ENCODE peak calls at places on chromosomes 6 and 20, in six cellular contexts. Z is aorta, D is neural progenitor cell, R is psoas muscle, N is substantia nigra, M is spleen. V is an unnamed sample.

GRCh38 chr6:134175532-134176282 is 123.3 kb upstream of the SLC2A12 start:
- DNase-seq in Z (peak), D (peak), R (peak), N (peak), M (peak), V (no peak)

GRCh38 chr20:46031701-46032254 is 2.8 kb downstream of the SLC12A5 start:
- DNase-seq in Z (no peak), D (peak), R (no peak), N (peak), M (no peak), V (peak)

GRCh38 chr20:4972506-4973251 is 28.6 kb downstream of the SLC23A2 start:
- DNase-seq in Z (no peak), D (no peak), R (no peak), N (no peak), M (no peak), V (no peak)

GRCh38 chr6:14706378-14706929 is 539.4 kb upstream of the JARID2 start:
- DNase-seq in Z (peak), D (no peak), R (peak), N (peak), M (no peak), V (no peak)

GRCh38 chr20:34954905-34955231 is 738 bp downstream of the GSS start:
- DNase-seq in Z (no peak), D (no peak), R (peak), N (no peak), M (no peak), V (peak)

GRCh38 chr6:113411006-113411405 is 446.1 kb upstream of the MARCKS start:
- DNase-seq in Z (no peak), D (no peak), R (no peak), N (no peak), M (no peak), V (no peak)

GRCh38 chr6:107957165-107957908 is 671 bp downstream of the SEC63 start:
- DNase-seq in Z (peak), D (peak), R (peak), N (peak), M (peak), V (peak)

GRCh38 chr20:4154958-4155411 is 139.6 kb upstream of the RNF24 start:
- DNase-seq in Z (peak), D (no peak), R (no peak), N (no peak), M (peak), V (no peak)

GRCh38 chr6:135358907-135359459 is 138.6 kb downstream of the AHI1 start:
- DNase-seq in Z (no peak), D (no peak), R (no peak), N (no peak), M (no peak), V (no peak)

GRCh38 chr6:49030621-49031020 is 432.4 kb downstream of the MMUT start:
- DNase-seq in Z (no peak), D (no peak), R (no peak), N (no peak), M (no peak), V (no peak)

GRCh38 chr20:33667245-33668086 is 723 bp downstream of the ACTL10 start:
- DNase-seq in Z (peak), D (no peak), R (peak), N (peak), M (peak), V (no peak)

GRCh38 chr6:3258720-3259490 is at the start of gene PSMG4:
- DNase-seq in Z (peak), D (peak), R (peak), N (peak), M (peak), V (peak)

DNA sequence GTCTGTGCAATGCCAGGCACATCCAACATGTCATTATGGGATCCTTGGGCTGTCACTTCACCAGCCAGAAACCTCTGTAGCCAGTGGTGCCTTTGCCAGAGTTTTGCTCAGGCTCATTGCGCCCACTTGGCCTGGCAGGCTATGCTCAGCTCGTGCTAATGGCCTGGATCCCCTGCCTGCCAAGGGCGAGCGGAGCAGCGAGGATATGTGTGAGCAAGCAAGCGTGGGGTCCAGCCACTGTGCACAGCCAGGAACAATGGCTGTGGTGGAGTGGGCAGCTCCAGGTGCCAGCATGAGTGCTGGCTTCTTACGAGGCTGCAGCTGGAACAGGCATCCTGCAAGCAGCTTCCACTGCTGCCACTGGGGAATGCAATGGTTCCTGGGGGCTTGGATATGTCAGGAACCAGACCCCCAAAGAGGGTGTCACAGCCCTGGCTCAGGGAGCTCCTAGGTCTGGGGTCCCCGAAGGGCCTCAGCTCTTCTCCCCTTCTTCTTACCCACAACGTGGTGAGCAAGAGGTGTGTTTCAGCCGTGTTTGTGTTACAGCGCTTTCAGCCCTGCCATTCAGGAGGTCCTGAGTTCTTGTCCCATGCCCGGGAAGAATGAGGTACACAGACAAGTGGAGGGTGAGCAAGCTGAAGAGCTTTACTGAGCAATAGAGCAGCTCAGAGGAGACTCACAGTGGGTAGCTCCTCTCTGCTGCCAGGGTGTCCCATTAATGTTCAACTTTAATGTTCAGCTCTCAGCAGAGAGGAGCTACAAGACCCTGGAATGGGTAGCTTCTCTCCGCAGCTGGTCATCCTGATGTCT is 22.3 kb upstream of the TOP1 start:
- DNase-seq in Z (no peak), D (no peak), R (no peak), N (no peak), M (no peak), V (no peak)
- H3K27ac ChIP-seq in Z (no peak), D (no peak), R (no peak), N (no peak), M (peak), V (no peak)

GRCh38 chr6:127971945-127972391 is 71.1 kb upstream of the THEMIS start:
- DNase-seq in Z (no peak), D (no peak), R (no peak), N (no peak), M (no peak), V (no peak)
- H3K27ac ChIP-seq in Z (no peak), D (no peak), R (no peak), N (no peak), M (peak), V (no peak)

GRCh38 chr6:89411269-89412070 is 603 bp downstream of the RRAGD start:
- DNase-seq in Z (peak), D (peak), R (peak), N (peak), M (peak), V (peak)

GRCh38 chr6:89409461-89410035 is 2.5 kb downstream of the RRAGD start:
- DNase-seq in Z (no peak), D (no peak), R (no peak), N (no peak), M (no peak), V (no peak)

GRCh38 chr6:89412071-89413005 is at the start of gene RRAGD:
- DNase-seq in Z (peak), D (peak), R (peak), N (peak), M (peak), V (peak)

GRCh38 chr6:89411019-89411268 is 1.1 kb downstream of the RRAGD start:
- DNase-seq in Z (no peak), D (no peak), R (no peak), N (no peak), M (no peak), V (no peak)

GRCh38 chr6:89410231-89411018 is 1.6 kb downstream of the RRAGD start:
- DNase-seq in Z (no peak), D (peak), R (no peak), N (no peak), M (no peak), V (no peak)
- H3K27ac ChIP-seq in Z (no peak), D (no peak), R (peak), N (no peak), M (peak), V (no peak)

GRCh38 chr6:161829186-161829794 is 555.4 kb upstream of the AGPAT4 start:
- DNase-seq in Z (no peak), D (peak), R (no peak), N (peak), M (no peak), V (peak)

GRCh38 chr6:161828355-161828754 is 554.5 kb upstream of the AGPAT4 start:
- DNase-seq in Z (no peak), D (no peak), R (no peak), N (no peak), M (no peak), V (no peak)

GRCh38 chr6:161833099-161833860 is 559.4 kb upstream of the AGPAT4 start:
- DNase-seq in Z (no peak), D (no peak), R (no peak), N (no peak), M (no peak), V (no peak)

GRCh38 chr6:161832622-161833021 is 558.8 kb upstream of the AGPAT4 start:
- DNase-seq in Z (no peak), D (no peak), R (no peak), N (no peak), M (no peak), V (no peak)

GRCh38 chr6:161830866-161831600 is 557.2 kb upstream of the AGPAT4 start:
- DNase-seq in Z (no peak), D (no peak), R (no peak), N (no peak), M (no peak), V (no peak)
- H3K27ac ChIP-seq in Z (no peak), D (no peak), R (no peak), N (no peak), M (no peak), V (no peak)

GRCh38 chr6:159117031-159117430 is 52.2 kb upstream of the FNDC1 start:
- DNase-seq in Z (no peak), D (no peak), R (peak), N (no peak), M (no peak), V (no peak)
- H3K27ac ChIP-seq in Z (no peak), D (no peak), R (peak), N (no peak), M (peak), V (peak)

GRCh38 chr6:25640446-25640845 is 11.6 kb upstream of the SCGN start:
- DNase-seq in Z (no peak), D (no peak), R (no peak), N (no peak), M (no peak), V (no peak)
- H3K27ac ChIP-seq in Z (no peak), D (no peak), R (no peak), N (no peak), M (no peak), V (no peak)

DNA sequence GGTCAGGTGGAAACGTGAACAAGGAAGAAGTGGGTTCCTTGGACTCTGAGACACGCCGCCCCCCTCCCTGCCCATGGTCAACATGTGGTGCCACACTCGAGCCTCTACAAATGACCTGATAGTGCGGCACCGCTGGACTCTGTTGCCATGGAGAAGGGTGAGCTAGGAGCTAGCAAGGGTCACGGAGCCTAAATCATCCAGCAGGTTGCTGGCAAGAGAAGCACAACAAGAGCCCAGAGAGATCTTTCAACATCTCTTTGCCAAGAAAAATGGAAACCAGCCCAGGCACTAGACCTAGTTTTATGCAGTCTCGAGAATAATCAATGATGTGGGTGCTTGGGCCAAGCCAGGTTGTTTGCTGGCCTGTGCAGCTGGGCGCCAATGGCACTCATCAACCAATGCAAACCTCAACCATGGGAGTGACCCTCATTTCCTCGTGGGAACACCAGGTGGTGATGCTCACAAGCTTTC is 69.5 kb downstream of the NOL4L start:
- DNase-seq in Z (no peak), D (no peak), R (no peak), N (no peak), M (no peak), V (no peak)
- H3K27ac ChIP-seq in Z (no peak), D (no peak), R (no peak), N (no peak), M (no peak), V (no peak)

DNA sequence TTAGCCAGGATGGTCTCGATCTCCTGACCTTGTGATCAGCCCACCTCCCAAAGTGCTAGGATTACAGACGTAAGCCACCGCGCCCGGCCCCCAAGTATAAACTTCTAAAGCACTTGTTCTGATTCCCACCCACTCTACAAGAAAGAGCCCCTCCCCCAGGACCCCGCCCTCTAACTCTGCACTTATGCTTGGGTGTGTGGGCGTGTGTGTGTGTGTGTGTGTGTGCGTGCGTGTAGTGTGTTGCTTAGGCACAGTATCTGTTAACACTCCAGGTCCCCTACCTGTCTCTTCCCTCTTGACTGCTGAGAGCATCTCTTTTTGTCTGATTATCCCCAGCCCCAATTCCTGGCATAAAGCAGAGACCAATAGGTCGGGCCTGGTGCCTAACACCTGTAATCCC is 6.0 kb upstream of the PTCRA start:
- DNase-seq in Z (no peak), D (no peak), R (no peak), N (no peak), M (no peak), V (no peak)
- H3K27ac ChIP-seq in Z (no peak), D (no peak), R (no peak), N (no peak), M (no peak), V (no peak)

GRCh38 chr20:59007758-59008511 is 881 bp upstream of the CTSZ start:
- DNase-seq in Z (peak), D (no peak), R (peak), N (peak), M (peak), V (no peak)
- H3K27ac ChIP-seq in Z (peak), D (no peak), R (peak), N (peak), M (peak), V (peak)

GRCh38 chr6:136591617-136592016 is 41.4 kb upstream of the MAP7 start:
- DNase-seq in Z (no peak), D (no peak), R (no peak), N (no peak), M (no peak), V (no peak)
- H3K27ac ChIP-seq in Z (no peak), D (no peak), R (no peak), N (no peak), M (no peak), V (no peak)

V was measured in caudate nucleus.